ENCODE peak calls at places on chromosomes 6 and 20, in seven cellular contexts. T is brain microvascular endothelial cell, N is neural crest cell, O is stomach, E is RWPE1, M is mesothelial cell of epicardium, U is astrocyte. G is an unnamed sample.

GRCh38 chr20:50724851-50725721 is 6.3 kb upstream of the PARD6B start:
- DNase-seq in E (peak), T (peak), O (peak), N (peak), U (peak), M (peak), G (peak)

GRCh38 chr20:50646483-50646996 is 44.8 kb downstream of the RIPOR3 start:
- DNase-seq in U (peak), M (no peak), T (no peak), E (no peak), N (no peak), O (no peak), G (no peak)

GRCh38 chr6:90497411-90497810 is 89.5 kb downstream of the MAP3K7 start:
- DNase-seq in E (no peak), U (no peak), M (no peak), O (no peak), N (no peak), T (no peak), G (no peak)

GRCh38 chr20:36752582-36752981 is 6.7 kb upstream of the NDRG3 start:
- DNase-seq in T (no peak), U (no peak), O (no peak), N (no peak), E (no peak), M (no peak), G (no peak)

GRCh38 chr6:77455271-77455670 is 8.0 kb downstream of the HTR1B start:
- DNase-seq in E (no peak), U (peak), T (no peak), M (no peak), O (no peak), N (no peak), G (no peak)

GRCh38 chr20:51487525-51488279 is 54.8 kb downstream of the NFATC2 start:
- DNase-seq in U (peak), T (peak), M (no peak), E (peak), N (no peak), O (no peak), G (no peak)

GRCh38 chr6:72040106-72040505 is 153.8 kb downstream of the RIMS1 start:
- DNase-seq in T (no peak), N (no peak), U (no peak), M (no peak), E (no peak), O (no peak), G (no peak)

GRCh38 chr20:54070187-54070987 is at the start of gene BCAS1:
- DNase-seq in U (no peak), T (no peak), O (peak), M (no peak), N (no peak), E (no peak), G (no peak)

GRCh38 chr6:3422457-3422816 is 34.4 kb downstream of the SLC22A23 start:
- DNase-seq in U (no peak), M (no peak), E (no peak), O (no peak), T (no peak), N (no peak), G (no peak)

GRCh38 chr6:32882879-32883250 is 28.9 kb downstream of the PSMB9 start:
- DNase-seq in U (peak), O (no peak), M (no peak), N (no peak), E (peak), T (peak), G (no peak)

GRCh38 chr6:7617954-7618764 is 28.2 kb downstream of the SNRNP48 start:
- DNase-seq in T (peak), O (no peak), M (no peak), N (no peak), E (peak), U (peak), G (no peak)

GRCh38 chr6:76790045-76790796 is 673.1 kb downstream of the HTR1B start:
- DNase-seq in T (no peak), M (no peak), U (no peak), O (peak), E (no peak), N (no peak), G (no peak)

GRCh38 chr6:88992741-88993557 is 29.5 kb upstream of the RNGTT start:
- DNase-seq in O (no peak), E (no peak), N (no peak), T (no peak), U (no peak), M (no peak), G (no peak)

GRCh38 chr6:75167426-75167825 is 38.4 kb downstream of the COL12A1 start:
- DNase-seq in O (no peak), M (no peak), T (no peak), N (no peak), U (no peak), E (no peak), G (no peak)

GRCh38 chr20:297098-297924 is at the start of gene ZCCHC3:
- DNase-seq in M (peak), T (peak), E (peak), N (peak), U (peak), O (peak), G (peak)
- TF ChIP-seq CTCF in M (peak), T (peak), E (no peak), N (peak), U (no peak), O (no peak), G (peak)

GRCh38 chr20:60389441-60389840 is 431.2 kb downstream of the CDH26 start:
- DNase-seq in N (no peak), T (no peak), E (no peak), O (no peak), M (no peak), U (no peak), G (no peak)
- TF ChIP-seq CTCF in N (no peak), T (no peak), E (no peak), O (no peak), M (no peak), U (no peak), G (no peak)

GRCh38 chr6:158538741-158539140 is 21.1 kb upstream of the TMEM181 start:
- DNase-seq in N (no peak), U (no peak), O (no peak), E (no peak), T (no peak), M (no peak), G (no peak)
- TF ChIP-seq CTCF in N (no peak), U (no peak), O (no peak), E (no peak), T (no peak), M (no peak), G (no peak)

GRCh38 chr6:40536442-40536841 is 50.7 kb downstream of the LRFN2 start:
- DNase-seq in T (no peak), U (no peak), N (peak), E (no peak), M (no peak), O (no peak), G (no peak)
- TF ChIP-seq CTCF in T (peak), U (no peak), N (peak), E (no peak), M (no peak), O (no peak), G (peak)

GRCh38 chr6:30685157-30685976 is 1.1 kb downstream of the PPP1R18 start:
- DNase-seq in O (no peak), N (no peak), M (no peak), T (no peak), E (no peak), U (no peak), G (no peak)
- TF ChIP-seq CTCF in O (no peak), N (no peak), M (no peak), T (peak), E (peak), U (no peak), G (no peak)

GRCh38 chr6:4790158-4790899 is 14.1 kb downstream of the CDYL start:
- DNase-seq in U (no peak), E (no peak), M (no peak), O (no peak), N (no peak), T (no peak), G (no peak)
- TF ChIP-seq CTCF in U (peak), E (no peak), M (peak), O (no peak), N (peak), T (peak), G (peak)

GRCh38 chr6:132614554-132614953 is 9.5 kb downstream of the TAAR2 start:
- DNase-seq in M (no peak), N (no peak), T (no peak), U (no peak), O (no peak), E (peak), G (no peak)

GRCh38 chr6:132612449-132613116 is 11.5 kb downstream of the TAAR2 start:
- DNase-seq in O (no peak), E (no peak), M (no peak), U (no peak), N (no peak), T (no peak), G (no peak)

GRCh38 chr6:132607544-132608233 is 16.4 kb downstream of the TAAR2 start:
- DNase-seq in U (no peak), T (no peak), O (no peak), M (no peak), E (no peak), N (no peak), G (no peak)

GRCh38 chr6:132611616-132612015 is 12.5 kb downstream of the TAAR2 start:
- DNase-seq in N (no peak), M (no peak), T (no peak), E (no peak), U (no peak), O (no peak), G (no peak)
- TF ChIP-seq CTCF in N (no peak), M (no peak), T (no peak), E (no peak), U (no peak), O (no peak), G (no peak)

GRCh38 chr6:140909620-140910019 is 1223.1 kb upstream of the GJE1 start:
- DNase-seq in M (no peak), E (no peak), T (no peak), U (peak), N (no peak), O (no peak), G (no peak)

GRCh38 chr6:140912686-140913085 is 1220.0 kb upstream of the GJE1 start:
- DNase-seq in N (no peak), M (no peak), E (no peak), U (no peak), T (no peak), O (no peak), G (no peak)

GRCh38 chr6:140915001-140915950 is 1217.4 kb upstream of the GJE1 start:
- DNase-seq in O (no peak), M (no peak), U (no peak), N (no peak), E (no peak), T (no peak), G (no peak)
- TF ChIP-seq CTCF in O (no peak), M (no peak), U (no peak), N (no peak), E (no peak), T (no peak), G (peak)